ENCODE peak calls at places on chromosomes 12 and 14, in eight cellular contexts. R, K, M, W, Z, V, J and Q are unnamed samples.

GRCh38 chr14:103880334-103880985 is 33.1 kb upstream of the PPP1R13B start:
- DNase-seq in V (peak; percentile 63), Z (no peak), K (peak; percentile 83), J (peak; percentile 26), W (peak; percentile 88), M (peak; percentile 91), R (peak; percentile 66), Q (peak; percentile 67)

GRCh38 chr12:105418821-105419291 is 88.4 kb downstream of the C12orf75 start:
- DNase-seq in M (no peak), Z (no peak), K (peak; percentile 98), W (no peak), R (no peak), J (no peak), V (no peak), Q (no peak)

GRCh38 chr14:55438066-55438683 is 2.2 kb downstream of the TBPL2 start:
- DNase-seq in Z (peak; percentile 59), J (peak; percentile 58), R (peak; percentile 88), M (no peak), V (peak; percentile 71), W (peak; percentile 50), K (peak; percentile 66), Q (no peak)

GRCh38 chr12:24991209-24992049 is 42.5 kb upstream of the BCAT1 start:
- DNase-seq in W (no peak), K (peak; percentile 58), Z (peak; percentile 82), M (no peak), J (peak; percentile 69), V (peak; percentile 75), R (peak; percentile 84), Q (no peak)

GRCh38 chr12:33721561-33721960 is 281.9 kb upstream of the SYT10 start:
- DNase-seq in K (no peak), R (no peak), J (peak; percentile 3), V (no peak), Z (no peak), M (no peak), W (no peak), Q (no peak)

GRCh38 chr12:124510301-124510970 is 57.0 kb downstream of the NCOR2 start:
- DNase-seq in M (peak; percentile 34), R (peak; percentile 16), Z (peak; percentile 26), V (no peak), W (no peak), K (no peak), J (no peak), Q (no peak)

GRCh38 chr14:92960706-92961566 is 38.0 kb downstream of the CHGA start:
- DNase-seq in J (peak; percentile 59), W (no peak), Z (no peak), K (peak; percentile 25), M (no peak), V (peak; percentile 51), R (peak; percentile 30), Q (no peak)

GRCh38 chr12:38904932-38905479 is 385 bp downstream of the CPNE8 start:
- DNase-seq in J (peak; percentile 86), R (peak; percentile 28), M (peak; percentile 64), Z (peak; percentile 93), V (peak; percentile 39), K (peak; percentile 85), W (peak; percentile 95), Q (peak; percentile 90)

GRCh38 chr14:45698462-45699134 is 445.6 kb upstream of the MIS18BP1 start:
- DNase-seq in W (peak; percentile 13), M (peak; percentile 49), Z (no peak), V (no peak), R (peak; percentile 24), K (no peak), J (peak; percentile 56), Q (no peak)

GRCh38 chr12:45349911-45350310 is 134.0 kb downstream of the ANO6 start:
- DNase-seq in R (peak; percentile 47), Z (no peak), V (no peak), K (no peak), M (no peak), J (peak; percentile 31), W (peak; percentile 32), Q (no peak)

GRCh38 chr12:13745100-13745678 is 236.2 kb downstream of the GRIN2B start:
- DNase-seq in K (no peak), Z (no peak), J (no peak), R (no peak), V (no peak), W (no peak), M (peak; percentile 37), Q (no peak)

GRCh38 chr12:56188116-56188785 is 1.0 kb downstream of the SMARCC2 start:
- DNase-seq in K (no peak), M (no peak), J (no peak), W (no peak), Z (peak; percentile 23), R (peak; percentile 32), V (no peak), Q (no peak)

GRCh38 chr12:102601621-102602020 is 121.3 kb upstream of the IGF1 start:
- DNase-seq in Z (no peak), J (no peak), R (no peak), W (no peak), V (no peak), K (no peak), M (no peak), Q (no peak)

GRCh38 chr12:129381717-129382116 is 522.1 kb downstream of the TMEM132D start:
- DNase-seq in J (no peak), K (no peak), V (no peak), R (no peak), M (no peak), Z (no peak), W (no peak), Q (no peak)

GRCh38 chr12:110233212-110233903 is 47.7 kb upstream of the ATP2A2 start:
- DNase-seq in J (no peak), V (no peak), W (no peak), Z (no peak), K (no peak), R (no peak), M (no peak), Q (no peak)

GRCh38 chr12:132219323-132219722 is 75.1 kb downstream of the NOC4L start:
- DNase-seq in M (no peak), Z (no peak), V (no peak), R (no peak), J (no peak), W (no peak), K (no peak), Q (no peak)

GRCh38 chr12:122899887-122900286 is 4.0 kb upstream of the VPS37B start:
- DNase-seq in V (no peak), K (no peak), Z (no peak), J (no peak), W (no peak), R (no peak), M (no peak), Q (no peak)

GRCh38 chr14:99510556-99511139 is 29.4 kb downstream of the CCNK start:
- DNase-seq in W (no peak), M (no peak), R (no peak), Z (no peak), J (no peak), V (no peak), K (no peak), Q (peak; percentile 69)

GRCh38 chr14:22099942-22100763 is 426.5 kb upstream of the OR4E1 start:
- DNase-seq in K (peak; percentile 5), M (peak; percentile 58), W (peak; percentile 44), J (peak; percentile 81), V (peak; percentile 51), Z (peak; percentile 69), R (peak; percentile 83), Q (peak; percentile 75)

GRCh38 chr12:109130755-109131521 is 14.6 kb downstream of the ACACB start:
- DNase-seq in V (no peak), M (peak; percentile 71), W (peak; percentile 95), J (no peak), Z (no peak), K (no peak), R (no peak), Q (no peak)

GRCh38 chr12:89333564-89334252 is 18.6 kb downstream of the DUSP6 start:
- DNase-seq in W (no peak), M (no peak), R (no peak), Z (peak; percentile 10), V (no peak), K (no peak), J (no peak), Q (no peak)

DNA sequence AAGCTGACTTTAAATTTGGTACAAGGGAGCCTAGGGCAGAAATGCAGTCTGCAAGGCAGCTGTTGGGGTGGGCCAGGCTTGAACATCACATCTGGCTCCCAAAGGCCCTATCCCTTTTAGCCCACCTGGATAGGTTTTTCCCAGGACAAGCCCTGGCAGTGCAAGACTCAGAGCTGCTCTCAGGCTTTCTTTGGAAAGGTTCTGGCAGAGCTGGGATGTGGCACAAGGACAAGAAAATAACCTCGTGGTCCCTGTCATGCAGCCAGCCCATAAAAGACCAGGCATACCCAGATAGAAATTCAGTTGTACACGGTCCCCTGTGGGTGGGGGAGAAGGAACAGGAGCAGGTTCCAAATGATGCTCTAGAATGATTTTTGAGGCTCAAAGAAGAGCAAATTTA is 206.9 kb downstream of the TTC7B start:
- DNase-seq in Z (no peak), R (no peak), J (no peak), W (no peak), K (no peak), V (no peak), M (no peak), Q (no peak)
- TF ChIP-seq CTCF in Z (no peak), R (no peak), J (no peak), W (no peak), K (no peak), V (no peak), M (no peak), Q (no peak)

GRCh38 chr12:48979602-48980388 is 1.7 kb downstream of the WNT1 start:
- DNase-seq in R (no peak), Z (peak; percentile 44), M (peak; percentile 53), J (no peak), K (no peak), V (no peak), W (no peak), Q (no peak)

GRCh38 chr12:48978291-48978740 is at the start of gene WNT1:
- DNase-seq in Z (no peak), V (no peak), J (no peak), M (no peak), K (no peak), W (no peak), R (no peak), Q (no peak)

GRCh38 chr12:48977290-48978281 is 536 bp upstream of the WNT1 start:
- DNase-seq in V (no peak), W (peak; percentile 53), J (no peak), K (no peak), Z (peak; percentile 70), M (peak; percentile 67), R (peak; percentile 38), Q (peak; percentile 94)

GRCh38 chr12:48980389-48980952 is 2.3 kb downstream of the WNT1 start:
- DNase-seq in K (no peak), V (no peak), W (no peak), J (no peak), M (no peak), Z (no peak), R (no peak), Q (no peak)

GRCh38 chr12:48978741-48979601 is 849 bp downstream of the WNT1 start:
- DNase-seq in W (no peak), J (no peak), M (no peak), Z (no peak), K (no peak), V (no peak), R (no peak), Q (no peak)
- H3K4me3 ChIP-seq in W (no peak overlapping the region), J (no peak overlapping the region), M (peak overlapping the region; percentile 26), Z (peak overlapping the region; percentile 54), K (peak overlapping the region; percentile 9), V (no peak overlapping the region), R (no peak overlapping the region), Q (no peak overlapping the region)

GRCh38 chr12:78584695-78585094 is 279.9 kb upstream of the SYT1 start:
- DNase-seq in M (no peak), K (peak; percentile 2), W (no peak), V (peak; percentile 11), Z (peak; percentile 41), R (peak; percentile 35), J (peak; percentile 29), Q (no peak)
- TF ChIP-seq CTCF in M (no peak), K (peak; percentile 36), W (no peak), V (no peak), Z (peak; percentile 31), R (peak; percentile 53), J (peak; percentile 25), Q (no peak)

GRCh38 chr12:46787496-46788055 is 38.2 kb downstream of the SLC38A4 start:
- DNase-seq in W (no peak), M (no peak), Z (no peak), J (no peak), R (peak; percentile 23), K (peak; percentile 49), V (no peak), Q (no peak)
- H3K4me3 ChIP-seq in W (no peak overlapping the region), M (no peak overlapping the region), Z (no peak overlapping the region), J (no peak overlapping the region), R (no peak overlapping the region), K (no peak overlapping the region), V (no peak overlapping the region), Q (no peak overlapping the region)